ENCODE peak calls at places on chromosomes 3 and 15, in eight cellular contexts. One of them, this sample, is unnamed.

GRCh38 chr3:16739416-16740091 is 134.3 kb upstream of the DAZL start:
- DNase-seq in GM23338: no peak
- DNase-seq in thoracic aorta: no peak
- DNase-seq in ovary: no peak
- DNase-seq in right atrium auricular region: no peak
- DNase-seq in MM.1S: no peak
- DNase-seq in ascending aorta: no peak
- DNase-seq in colonic mucosa: no peak
- DNase-seq in this sample: no peak

GRCh38 chr3:64691051-64691450 is 3.3 kb upstream of the ADAMTS9 start:
- DNase-seq in thoracic aorta: no peak
- DNase-seq in ovary: peak; percentile 39
- DNase-seq in MM.1S: no peak
- DNase-seq in right atrium auricular region: peak; percentile 60
- DNase-seq in GM23338: no peak
- DNase-seq in ascending aorta: peak; percentile 67
- DNase-seq in colonic mucosa: no peak
- DNase-seq in this sample: no peak

GRCh38 chr3:109081746-109082510 is 36.0 kb downstream of the MORC1 start:
- DNase-seq in MM.1S: peak; percentile 76
- DNase-seq in ovary: no peak
- DNase-seq in ascending aorta: no peak
- DNase-seq in GM23338: peak; percentile 85
- DNase-seq in colonic mucosa: peak; percentile 28
- DNase-seq in right atrium auricular region: no peak
- DNase-seq in thoracic aorta: no peak
- DNase-seq in this sample: no peak

GRCh38 chr3:2268779-2269178 is 170.1 kb downstream of the CNTN4 start:
- DNase-seq in right atrium auricular region: no peak
- DNase-seq in thoracic aorta: no peak
- DNase-seq in ovary: no peak
- DNase-seq in ascending aorta: no peak
- DNase-seq in MM.1S: no peak
- DNase-seq in colonic mucosa: no peak
- DNase-seq in GM23338: peak; percentile 16
- DNase-seq in this sample: no peak

GRCh38 chr3:98801042-98801747 is 38.1 kb downstream of the ST3GAL6 start:
- DNase-seq in thoracic aorta: no peak
- DNase-seq in colonic mucosa: no peak
- DNase-seq in right atrium auricular region: no peak
- DNase-seq in GM23338: peak; percentile 70
- DNase-seq in ovary: no peak
- DNase-seq in MM.1S: no peak
- DNase-seq in ascending aorta: no peak
- DNase-seq in this sample: no peak

GRCh38 chr3:147113293-147114045 is 292.9 kb downstream of the ZIC4 start:
- DNase-seq in right atrium auricular region: no peak
- DNase-seq in MM.1S: peak; percentile 79
- DNase-seq in ovary: no peak
- DNase-seq in GM23338: no peak
- DNase-seq in thoracic aorta: no peak
- DNase-seq in ascending aorta: no peak
- DNase-seq in colonic mucosa: no peak
- DNase-seq in this sample: no peak

GRCh38 chr3:119628816-119629445 is 31.2 kb downstream of the PLA1A start:
- DNase-seq in GM23338: no peak
- DNase-seq in thoracic aorta: no peak
- DNase-seq in right atrium auricular region: no peak
- DNase-seq in MM.1S: no peak
- DNase-seq in ascending aorta: peak; percentile 63
- DNase-seq in ovary: no peak
- DNase-seq in colonic mucosa: no peak
- DNase-seq in this sample: no peak

GRCh38 chr3:158100681-158101080 is 5.5 kb downstream of the SHOX2 start:
- DNase-seq in ovary: no peak
- DNase-seq in GM23338: no peak
- DNase-seq in thoracic aorta: no peak
- DNase-seq in MM.1S: no peak
- DNase-seq in colonic mucosa: no peak
- DNase-seq in ascending aorta: no peak
- DNase-seq in right atrium auricular region: no peak
- DNase-seq in this sample: no peak

GRCh38 chr15:65902373-65902772 is 33.1 kb downstream of the RAB11A start:
- DNase-seq in ascending aorta: peak; percentile 68
- DNase-seq in GM23338: peak; percentile 31
- DNase-seq in right atrium auricular region: peak; percentile 64
- DNase-seq in thoracic aorta: no peak
- DNase-seq in MM.1S: no peak
- DNase-seq in ovary: no peak
- DNase-seq in colonic mucosa: peak; percentile 86
- DNase-seq in this sample: peak; percentile 81

GRCh38 chr3:13877911-13878710 is 1.8 kb downstream of the WNT7A start:
- DNase-seq in ascending aorta: no peak
- DNase-seq in thoracic aorta: no peak
- DNase-seq in MM.1S: no peak
- DNase-seq in GM23338: peak; percentile 41
- DNase-seq in colonic mucosa: no peak
- DNase-seq in ovary: no peak
- DNase-seq in right atrium auricular region: no peak
- DNase-seq in this sample: no peak

GRCh38 chr15:71154607-71155200 is 39.4 kb downstream of the THSD4 start:
- DNase-seq in right atrium auricular region: no peak
- DNase-seq in GM23338: no peak
- DNase-seq in colonic mucosa: no peak
- DNase-seq in MM.1S: no peak
- DNase-seq in ascending aorta: no peak
- DNase-seq in ovary: no peak
- DNase-seq in thoracic aorta: no peak
- DNase-seq in this sample: no peak

GRCh38 chr3:120092444-120092843 is 1.8 kb downstream of the GSK3B start:
- DNase-seq in colonic mucosa: no peak
- DNase-seq in right atrium auricular region: no peak
- DNase-seq in ovary: no peak
- DNase-seq in MM.1S: no peak
- DNase-seq in GM23338: no peak
- DNase-seq in ascending aorta: no peak
- DNase-seq in thoracic aorta: no peak
- DNase-seq in this sample: no peak

GRCh38 chr15:88613074-88613944 is 7.8 kb upstream of the AEN start:
- DNase-seq in ovary: no peak
- DNase-seq in thoracic aorta: no peak
- DNase-seq in GM23338: peak; percentile 90
- DNase-seq in right atrium auricular region: no peak
- DNase-seq in ascending aorta: no peak
- DNase-seq in MM.1S: no peak
- DNase-seq in colonic mucosa: no peak
- DNase-seq in this sample: no peak
- H3K4me1 ChIP-seq in ovary: no peaks in the 10 kb centered on the region
- H3K4me1 ChIP-seq in thoracic aorta: no peaks in the 10 kb centered on the region
- H3K4me1 ChIP-seq in GM23338: peaks cover 64% of the 10 kb centered on the region
- H3K4me1 ChIP-seq in right atrium auricular region: no peaks in the 10 kb centered on the region
- H3K4me1 ChIP-seq in ascending aorta: no peaks in the 10 kb centered on the region
- H3K4me1 ChIP-seq in MM.1S: no peaks in the 10 kb centered on the region
- H3K4me1 ChIP-seq in colonic mucosa: no peaks in the 10 kb centered on the region
- H3K4me1 ChIP-seq in this sample: peaks cover 4% of the 10 kb centered on the region

GRCh38 chr15:63513728-63514127 is 9.3 kb downstream of the USP3 start:
- DNase-seq in right atrium auricular region: no peak
- DNase-seq in colonic mucosa: no peak
- DNase-seq in thoracic aorta: no peak
- DNase-seq in ovary: no peak
- DNase-seq in ascending aorta: no peak
- DNase-seq in MM.1S: no peak
- DNase-seq in GM23338: no peak
- DNase-seq in this sample: no peak
- H3K4me1 ChIP-seq in right atrium auricular region: no peaks in the 10 kb centered on the region
- H3K4me1 ChIP-seq in colonic mucosa: peaks cover 8% of the 10 kb centered on the region
- H3K4me1 ChIP-seq in thoracic aorta: peaks cover 66% of the 10 kb centered on the region
- H3K4me1 ChIP-seq in ovary: peaks cover 15% of the 10 kb centered on the region
- H3K4me1 ChIP-seq in ascending aorta: peaks cover 50% of the 10 kb centered on the region
- H3K4me1 ChIP-seq in MM.1S: peaks cover 43% of the 10 kb centered on the region
- H3K4me1 ChIP-seq in GM23338: peaks cover 38% of the 10 kb centered on the region
- H3K4me1 ChIP-seq in this sample: peaks cover 100% of the 10 kb centered on the region

GRCh38 chr15:35693887-35694286 is 147.9 kb upstream of the DPH6 start:
- DNase-seq in ascending aorta: no peak
- DNase-seq in thoracic aorta: no peak
- DNase-seq in MM.1S: no peak
- DNase-seq in ovary: no peak
- DNase-seq in colonic mucosa: no peak
- DNase-seq in GM23338: no peak
- DNase-seq in right atrium auricular region: no peak
- DNase-seq in this sample: no peak

GRCh38 chr15:35691176-35691761 is 145.3 kb upstream of the DPH6 start:
- DNase-seq in thoracic aorta: no peak
- DNase-seq in GM23338: no peak
- DNase-seq in ascending aorta: peak; percentile 68
- DNase-seq in ovary: no peak
- DNase-seq in colonic mucosa: no peak
- DNase-seq in MM.1S: no peak
- DNase-seq in right atrium auricular region: no peak
- DNase-seq in this sample: no peak

GRCh38 chr15:35692256-35692867 is 146.4 kb upstream of the DPH6 start:
- DNase-seq in right atrium auricular region: no peak
- DNase-seq in MM.1S: no peak
- DNase-seq in thoracic aorta: no peak
- DNase-seq in ovary: no peak
- DNase-seq in ascending aorta: no peak
- DNase-seq in GM23338: no peak
- DNase-seq in colonic mucosa: no peak
- DNase-seq in this sample: no peak

GRCh38 chr15:35695002-35695401 is 149.0 kb upstream of the DPH6 start:
- DNase-seq in MM.1S: no peak
- DNase-seq in right atrium auricular region: no peak
- DNase-seq in ascending aorta: no peak
- DNase-seq in thoracic aorta: no peak
- DNase-seq in ovary: no peak
- DNase-seq in colonic mucosa: no peak
- DNase-seq in GM23338: no peak
- DNase-seq in this sample: no peak

GRCh38 chr15:35693286-35693685 is 147.3 kb upstream of the DPH6 start:
- DNase-seq in right atrium auricular region: no peak
- DNase-seq in ascending aorta: no peak
- DNase-seq in ovary: no peak
- DNase-seq in colonic mucosa: no peak
- DNase-seq in MM.1S: no peak
- DNase-seq in GM23338: no peak
- DNase-seq in thoracic aorta: no peak
- DNase-seq in this sample: no peak
- H3K4me1 ChIP-seq in right atrium auricular region: no peaks in the 10 kb centered on the region
- H3K4me1 ChIP-seq in ascending aorta: peaks cover 43% of the 10 kb centered on the region
- H3K4me1 ChIP-seq in ovary: peaks cover 11% of the 10 kb centered on the region
- H3K4me1 ChIP-seq in colonic mucosa: peaks cover 5% of the 10 kb centered on the region
- H3K4me1 ChIP-seq in MM.1S: no peaks in the 10 kb centered on the region
- H3K4me1 ChIP-seq in GM23338: peaks cover 14% of the 10 kb centered on the region
- H3K4me1 ChIP-seq in thoracic aorta: peaks cover 67% of the 10 kb centered on the region
- H3K4me1 ChIP-seq in this sample: peaks cover 4% of the 10 kb centered on the region

GRCh38 chr15:90418627-90419026 is 30.6 kb downstream of the IQGAP1 start:
- DNase-seq in MM.1S: no peak
- DNase-seq in ovary: no peak
- DNase-seq in thoracic aorta: no peak
- DNase-seq in colonic mucosa: no peak
- DNase-seq in ascending aorta: no peak
- DNase-seq in GM23338: no peak
- DNase-seq in right atrium auricular region: no peak
- DNase-seq in this sample: no peak

GRCh38 chr15:90419202-90419601 is 31.2 kb downstream of the IQGAP1 start:
- DNase-seq in MM.1S: no peak
- DNase-seq in ascending aorta: no peak
- DNase-seq in ovary: no peak
- DNase-seq in GM23338: no peak
- DNase-seq in right atrium auricular region: no peak
- DNase-seq in thoracic aorta: no peak
- DNase-seq in colonic mucosa: no peak
- DNase-seq in this sample: no peak

GRCh38 chr15:90421527-90421926 is 33.5 kb downstream of the IQGAP1 start:
- DNase-seq in thoracic aorta: no peak
- DNase-seq in ascending aorta: no peak
- DNase-seq in right atrium auricular region: no peak
- DNase-seq in MM.1S: no peak
- DNase-seq in ovary: no peak
- DNase-seq in colonic mucosa: no peak
- DNase-seq in GM23338: no peak
- DNase-seq in this sample: no peak

GRCh38 chr15:90420488-90420850 is 32.4 kb downstream of the IQGAP1 start:
- DNase-seq in GM23338: no peak
- DNase-seq in right atrium auricular region: no peak
- DNase-seq in MM.1S: no peak
- DNase-seq in ascending aorta: no peak
- DNase-seq in ovary: no peak
- DNase-seq in colonic mucosa: no peak
- DNase-seq in thoracic aorta: no peak
- DNase-seq in this sample: no peak

DNA sequence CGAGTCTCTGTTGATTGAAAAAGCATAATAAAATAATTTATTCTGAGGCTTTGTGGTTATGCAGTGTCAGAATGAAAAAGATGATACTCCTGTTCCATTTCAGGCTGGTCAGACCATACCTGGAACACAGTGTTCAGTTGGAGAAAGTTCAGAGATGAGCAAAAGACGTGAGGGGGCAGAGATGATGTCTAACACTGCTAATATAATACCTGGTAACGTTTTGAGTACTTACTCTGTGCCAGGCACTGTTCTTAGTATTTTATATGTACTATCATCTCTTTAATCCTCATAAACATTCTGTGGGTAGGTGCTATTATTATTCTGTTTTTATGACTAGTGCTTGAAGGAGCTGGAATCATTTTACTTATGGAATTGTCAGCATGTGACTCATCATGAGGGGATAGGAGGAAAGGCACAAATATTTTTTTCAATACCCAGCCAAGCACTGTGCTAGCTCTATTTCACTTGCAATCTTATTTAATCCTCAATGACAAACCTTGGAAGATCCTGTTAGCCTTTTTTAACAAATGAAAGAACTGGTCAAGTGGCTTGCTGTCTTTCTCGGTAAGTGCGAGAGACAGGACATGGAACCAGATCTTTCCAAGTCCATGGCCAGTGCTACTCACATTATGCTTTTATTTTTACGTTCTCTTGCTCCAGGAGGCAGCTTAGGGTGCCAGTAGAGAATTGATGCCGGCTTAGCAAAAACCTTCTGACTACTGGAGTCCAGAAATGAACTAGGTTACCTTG is 31.9 kb downstream of the IQGAP1 start:
- DNase-seq in thoracic aorta: no peak
- DNase-seq in GM23338: no peak
- DNase-seq in ovary: no peak
- DNase-seq in ascending aorta: no peak
- DNase-seq in right atrium auricular region: no peak
- DNase-seq in colonic mucosa: no peak
- DNase-seq in MM.1S: no peak
- DNase-seq in this sample: no peak
- H3K4me1 ChIP-seq in thoracic aorta: peaks cover 76% of the 10 kb centered on the region
- H3K4me1 ChIP-seq in GM23338: peaks cover 39% of the 10 kb centered on the region
- H3K4me1 ChIP-seq in ovary: peaks cover 28% of the 10 kb centered on the region
- H3K4me1 ChIP-seq in ascending aorta: peaks cover 66% of the 10 kb centered on the region
- H3K4me1 ChIP-seq in right atrium auricular region: no peaks in the 10 kb centered on the region
- H3K4me1 ChIP-seq in colonic mucosa: peaks cover 25% of the 10 kb centered on the region
- H3K4me1 ChIP-seq in MM.1S: no peaks in the 10 kb centered on the region
- H3K4me1 ChIP-seq in this sample: peaks cover 81% of the 10 kb centered on the region